ENCODE peak calls at places on chromosome 12, in four cellular contexts. O, W, E and U are unnamed samples.

GRCh38 chr12:3658327-3659163 is 94.4 kb downstream of the CRACR2A start:
- DNase-seq in E (peak), O (peak), W (peak), U (peak)

GRCh38 chr12:55982319-55982936 is 8.6 kb downstream of the RAB5B start:
- DNase-seq in E (no peak), W (no peak), O (no peak), U (no peak)

GRCh38 chr12:131116437-131117117 is 162.9 kb downstream of the ADGRD1 start:
- DNase-seq in E (peak), W (peak), O (no peak), U (peak)

GRCh38 chr12:2058837-2059236 is 6.0 kb downstream of the CACNA1C start:
- DNase-seq in W (no peak), O (no peak), E (no peak), U (peak)

GRCh38 chr12:22982635-22983034 is 357.7 kb downstream of the ETNK1 start:
- DNase-seq in O (no peak), E (no peak), W (no peak), U (no peak)

GRCh38 chr12:108332791-108333382 is 6.2 kb downstream of the CMKLR1 start:
- DNase-seq in W (no peak), E (no peak), O (no peak), U (peak)

GRCh38 chr12:63967781-63968180 is 123.3 kb downstream of the SRGAP1 start:
- DNase-seq in W (no peak), O (peak), E (no peak), U (no peak)

GRCh38 chr12:4153343-4153892 is 120.1 kb upstream of the CCND2 start:
- DNase-seq in E (no peak), O (no peak), W (no peak), U (peak)

GRCh38 chr12:90729741-90730140 is 225.2 kb downstream of the CCER1 start:
- DNase-seq in O (peak), W (no peak), E (no peak), U (peak)

GRCh38 chr12:20718294-20718693 is 23.2 kb downstream of the SLCO1C1 start:
- DNase-seq in E (no peak), W (no peak), O (no peak), U (no peak)

GRCh38 chr12:123059501-123059900 is 79.0 kb downstream of the ARL6IP4 start:
- DNase-seq in W (no peak), O (no peak), E (no peak), U (no peak)

GRCh38 chr12:52419656-52420055 is 13.5 kb upstream of the KRT82 start:
- DNase-seq in W (no peak), E (no peak), O (no peak), U (no peak)

GRCh38 chr12:46387697-46388096 is 15.1 kb upstream of the SLC38A2 start:
- DNase-seq in W (no peak), O (no peak), E (no peak), U (no peak)

GRCh38 chr12:113372371-113372770 is 14.0 kb downstream of the PLBD2 start:
- DNase-seq in O (no peak), E (no peak), W (no peak), U (no peak)

GRCh38 chr12:49049566-49050224 is 10.9 kb downstream of the KMT2D start:
- DNase-seq in W (no peak), E (no peak), O (peak), U (no peak)

GRCh38 chr12:106455100-106455499 is 97.6 kb downstream of the POLR3B start:
- DNase-seq in O (no peak), E (no peak), W (no peak), U (no peak)
- H3K56ac ChIP-seq in O (no peak), E (no peak), W (no peak), U (no peak)

DNA sequence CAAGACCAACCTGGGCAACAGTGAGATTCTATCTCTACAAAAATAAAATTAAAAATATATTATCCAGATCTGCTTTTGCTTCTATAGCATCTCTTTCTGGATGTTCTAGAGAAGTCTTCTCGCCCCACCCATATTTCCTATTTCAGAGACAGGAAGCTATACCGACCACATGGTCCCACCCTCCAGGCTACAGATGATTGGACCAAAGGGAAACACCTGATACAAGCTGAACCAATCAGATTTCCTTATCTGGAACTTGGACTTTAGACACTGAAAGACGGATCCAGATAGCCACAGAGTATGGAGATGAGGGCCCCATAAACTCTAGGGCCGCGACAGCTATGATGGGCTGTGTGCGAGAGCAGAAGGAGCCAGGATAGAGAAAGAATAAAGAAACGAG is 48.7 kb downstream of the CCDC60 start:
- DNase-seq in O (no peak), W (no peak), E (no peak), U (no peak)
- H3K18ac ChIP-seq in O (no peak), W (no peak), E (no peak), U (no peak)

GRCh38 chr12:69096669-69097364 is 142.6 kb upstream of the CPSF6 start:
- DNase-seq in O (no peak), W (no peak), E (no peak), U (no peak)

GRCh38 chr12:69092137-69092536 is 147.2 kb upstream of the CPSF6 start:
- DNase-seq in E (no peak), O (no peak), W (no peak), U (no peak)

GRCh38 chr12:69095765-69096477 is 143.4 kb upstream of the CPSF6 start:
- DNase-seq in W (no peak), E (no peak), O (no peak), U (no peak)

GRCh38 chr12:69097619-69098368 is 141.6 kb upstream of the CPSF6 start:
- DNase-seq in W (no peak), E (no peak), O (no peak), U (peak)

GRCh38 chr12:69094606-69095216 is 144.7 kb upstream of the CPSF6 start:
- DNase-seq in W (no peak), O (no peak), E (no peak), U (no peak)
- H3K56ac ChIP-seq in W (no peak), O (no peak), E (no peak), U (no peak)

GRCh38 chr12:102059343-102059742 is 2.4 kb downstream of the WASHC3 start:
- DNase-seq in O (no peak), E (no peak), W (no peak), U (no peak)
- H3K18ac ChIP-seq in O (no peak), E (no peak), W (no peak), U (no peak)